ENCODE peak calls at places on chromosomes 7 and 10, in five cellular contexts. G is heart right ventricle, R is tibial nerve, S is SJSA1, P is uterus. D is an unnamed sample.

GRCh38 chr10:71243756-71244637 is 31.6 kb downstream of the UNC5B start:
- DNase-seq in G (no peak), R (peak; percentile 32), S (no peak), P (no peak), D (no peak)

GRCh38 chr10:44805461-44806210 is 105.5 kb upstream of the TMEM72 start:
- DNase-seq in G (peak; percentile 40), R (no peak), S (no peak), P (no peak), D (no peak)

GRCh38 chr7:151819826-151820225 is 57.1 kb downstream of the PRKAG2 start:
- DNase-seq in G (no peak), R (no peak), S (no peak), P (no peak), D (no peak)

GRCh38 chr7:103651978-103652377 is 206.0 kb upstream of the SLC26A5 start:
- DNase-seq in G (no peak), R (no peak), S (no peak), P (no peak), D (no peak)

GRCh38 chr7:114426380-114426779 is 11.8 kb downstream of the FOXP2 start:
- DNase-seq in G (no peak), R (no peak), S (no peak), P (no peak), D (no peak)

GRCh38 chr7:131898418-131898817 is 342.0 kb upstream of the PODXL start:
- DNase-seq in G (no peak), R (no peak), S (peak; percentile 6), P (no peak), D (no peak)

GRCh38 chr7:25911738-25912607 is 240.0 kb upstream of the NFE2L3 start:
- DNase-seq in G (no peak), R (no peak), S (no peak), P (no peak), D (no peak)

GRCh38 chr10:109977382-109977806 is 30.4 kb upstream of the ADD3 start:
- DNase-seq in G (peak; percentile 13), R (no peak), S (peak; percentile 63), P (no peak), D (no peak)

GRCh38 chr10:104809288-104810090 is 168.4 kb downstream of the SORCS3 start:
- DNase-seq in G (no peak), R (no peak), S (no peak), P (no peak), D (no peak)

GRCh38 chr10:77267703-77268630 is 369.6 kb downstream of the KCNMA1 start:
- DNase-seq in G (no peak), R (no peak), S (no peak), P (no peak), D (no peak)

GRCh38 chr7:6168469-6168868 is 104.0 kb downstream of the CYTH3 start:
- DNase-seq in G (no peak), R (no peak), S (no peak), P (no peak), D (no peak)

GRCh38 chr10:100146875-100147665 is 38.8 kb downstream of the ERLIN1 start:
- DNase-seq in G (no peak), R (no peak), S (no peak), P (no peak), D (no peak)

GRCh38 chr10:6516877-6517276 is 63.2 kb downstream of the PRKCQ start:
- DNase-seq in G (no peak), R (no peak), S (no peak), P (no peak), D (no peak)

GRCh38 chr10:110556993-110557601 is 10.4 kb upstream of the SMC3 start:
- DNase-seq in G (peak; percentile 25), R (peak; percentile 61), S (no peak), P (no peak), D (no peak)

GRCh38 chr7:112067609-112068540 is 138.3 kb downstream of the DOCK4 start:
- DNase-seq in G (no peak), R (no peak), S (no peak), P (no peak), D (no peak)

GRCh38 chr10:37623506-37623905 is 233.9 kb downstream of the ZNF248 start:
- DNase-seq in G (no peak), R (no peak), S (no peak), P (no peak), D (no peak)

GRCh38 chr7:68505721-68506120 is 1092.6 kb upstream of the AUTS2 start:
- DNase-seq in G (no peak), R (no peak), S (no peak), P (no peak), D (no peak)
- H3K27ac ChIP-seq in G (no peak overlapping the region), R (no peak overlapping the region), S (no peak overlapping the region), P (no peak overlapping the region), D (no peak overlapping the region)

GRCh38 chr7:7978860-7979259 is 10.3 kb downstream of the GLCCI1 start:
- DNase-seq in G (no peak), R (no peak), S (no peak), P (no peak), D (no peak)
- H3K4me3 ChIP-seq in G (no peak overlapping the region), R (no peak overlapping the region), S (no peak overlapping the region), P (no peak overlapping the region), D (no peak overlapping the region)

GRCh38 chr10:30705625-30706149 is 76.1 kb upstream of the LYZL2 start:
- DNase-seq in G (no peak), R (no peak), S (no peak), P (no peak), D (no peak)
- H3K4me1 ChIP-seq in G (peaks cover 5% of the 10 kb centered on the region), R (peaks cover 11% of the 10 kb centered on the region), S (peaks cover 10% of the 10 kb centered on the region), P (no peaks in the 10 kb centered on the region), D (no peaks in the 10 kb centered on the region)

GRCh38 chr7:42868456-42868855 is 43.4 kb downstream of the C7orf25 start:
- DNase-seq in G (no peak), R (no peak), S (no peak), P (no peak), D (no peak)

GRCh38 chr7:42869131-42870020 is 42.5 kb downstream of the C7orf25 start:
- DNase-seq in G (no peak), R (no peak), S (peak; percentile 10), P (no peak), D (no peak)
- H3K27ac ChIP-seq in G (no peak overlapping the region), R (no peak overlapping the region), S (no peak overlapping the region), P (no peak overlapping the region), D (no peak overlapping the region)

GRCh38 chr7:45573199-45573598 is 969 bp upstream of the ADCY1 start:
- DNase-seq in G (no peak), R (no peak), S (no peak), P (no peak), D (no peak)

GRCh38 chr7:45576249-45576929 is 2.2 kb downstream of the ADCY1 start:
- DNase-seq in G (no peak), R (no peak), S (no peak), P (no peak), D (no peak)

GRCh38 chr7:45574521-45575500 is 643 bp downstream of the ADCY1 start:
- DNase-seq in G (no peak), R (no peak), S (no peak), P (no peak), D (peak; percentile 76)

GRCh38 chr7:45575501-45576248 is 1.5 kb downstream of the ADCY1 start:
- DNase-seq in G (no peak), R (no peak), S (no peak), P (no peak), D (peak; percentile 59)

GRCh38 chr7:45573636-45574470 is at the start of gene ADCY1:
- DNase-seq in G (no peak), R (no peak), S (no peak), P (no peak), D (peak; percentile 51)
- H3K4me3 ChIP-seq in G (peak within 1 kb of the TSS; percentile 66), R (peak within 1 kb of the TSS; percentile 31), S (peak within 1 kb of the TSS; percentile 22), P (peak within 1 kb of the TSS; percentile 24), D (peak within 1 kb of the TSS; percentile 31)

GRCh38 chr7:1085266-1085665 is 2.6 kb upstream of the GPER1 start:
- DNase-seq in G (no peak), R (no peak), S (no peak), P (no peak), D (no peak)
- H3K4me1 ChIP-seq in G (peaks cover 56% of the 10 kb centered on the region), R (peaks cover 68% of the 10 kb centered on the region), S (peaks cover 19% of the 10 kb centered on the region), P (peaks cover 3% of the 10 kb centered on the region), D (peaks cover 44% of the 10 kb centered on the region)

DNA sequence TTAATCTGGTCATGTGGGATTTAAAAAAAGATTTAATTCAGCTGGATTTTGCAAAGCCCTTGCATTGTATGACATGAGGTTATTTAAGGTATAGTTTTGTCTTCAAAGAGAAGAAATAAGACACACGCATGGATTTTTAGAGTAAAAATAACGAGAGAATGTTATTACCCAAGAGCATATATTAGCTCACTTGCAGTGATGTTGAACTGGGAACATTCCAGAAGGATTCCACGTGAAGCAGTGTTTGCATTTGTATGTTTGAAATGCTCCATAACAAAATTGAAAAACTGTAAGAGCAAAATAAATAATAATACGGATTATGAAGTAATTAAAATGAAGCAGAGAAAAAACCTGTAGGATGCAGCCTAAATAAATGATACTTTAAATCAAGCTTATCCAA is 203.2 kb downstream of the BAMBI start:
- DNase-seq in G (no peak), R (no peak), S (no peak), P (no peak), D (no peak)
- H3K27ac ChIP-seq in G (peak overlapping the region; percentile 84), R (no peak overlapping the region), S (no peak overlapping the region), P (peak overlapping the region; percentile 42), D (no peak overlapping the region)

GRCh38 chr10:126904493-126904806 is 778 bp upstream of the DOCK1 start:
- DNase-seq in G (no peak), R (no peak), S (no peak), P (no peak), D (no peak)
- H3K4me3 ChIP-seq in G (peak overlapping the region; percentile 61), R (peak overlapping the region; percentile 71), S (peak overlapping the region; percentile 92), P (peak overlapping the region; percentile 96), D (peak overlapping the region; percentile 72)

GRCh38 chr10:114995468-114995867 is 57.5 kb downstream of the TRUB1 start:
- DNase-seq in G (no peak), R (no peak), S (peak; percentile 92), P (no peak), D (no peak)
- H3K4me1 ChIP-seq in G (no peaks in the 10 kb centered on the region), R (no peaks in the 10 kb centered on the region), S (peaks cover 35% of the 10 kb centered on the region), P (no peaks in the 10 kb centered on the region), D (no peaks in the 10 kb centered on the region)